ENCODE peak calls at places on chromosomes 6 and 20, in eight cellular contexts. L is neural progenitor cell, H is GM23248, F is SK-N-SH, Z is HCT116, O is OCI-LY7, G is hepatocyte, A is MM.1S. E is an unnamed sample.

GRCh38 chr6:105112577-105112976 is 67.2 kb downstream of the POPDC3 start:
- DNase-seq in O (no peak), H (peak; percentile 14), A (peak; percentile 7), G (no peak), Z (no peak), F (no peak), L (no peak), E (no peak)

GRCh38 chr6:35686441-35686840 is 2.3 kb downstream of the FKBP5 start:
- DNase-seq in L (no peak), Z (no peak), O (no peak), H (no peak), A (no peak), F (no peak), G (no peak), E (no peak)

GRCh38 chr6:137868721-137869631 is 1.9 kb downstream of the TNFAIP3 start:
- DNase-seq in O (peak; percentile 30), L (no peak), Z (no peak), G (no peak), A (no peak), F (no peak), H (no peak), E (peak; percentile 14)

GRCh38 chr6:11215773-11216172 is 16.7 kb downstream of the NEDD9 start:
- DNase-seq in Z (no peak), L (peak; percentile 48), H (no peak), F (no peak), A (no peak), G (no peak), O (no peak), E (no peak)

GRCh38 chr20:20022498-20022897 is 5.3 kb downstream of the NAA20 start:
- DNase-seq in H (no peak), Z (no peak), L (no peak), G (no peak), F (no peak), O (no peak), A (peak; percentile 85), E (no peak)

GRCh38 chr6:35048031-35048613 is 93.0 kb downstream of the TCP11 start:
- DNase-seq in F (peak; percentile 19), A (no peak), H (peak; percentile 64), L (peak; percentile 84), Z (no peak), G (peak; percentile 32), O (no peak), E (no peak)

GRCh38 chr6:157574851-157575424 is 193.9 kb downstream of the ZDHHC14 start:
- DNase-seq in L (no peak), O (no peak), A (no peak), F (no peak), G (no peak), H (no peak), Z (no peak), E (no peak)

GRCh38 chr6:42933195-42933594 is 3.9 kb downstream of the CNPY3 start:
- DNase-seq in F (no peak), H (no peak), A (no peak), O (no peak), L (no peak), G (no peak), Z (no peak), E (no peak)

GRCh38 chr6:32087574-32088486 is 21.3 kb downstream of the TNXB start:
- DNase-seq in L (peak; percentile 94), G (peak; percentile 96), A (peak; percentile 49), O (peak; percentile 82), Z (peak; percentile 81), F (peak; percentile 81), H (no peak), E (peak; percentile 88)

GRCh38 chr6:100889351-100889750 is 8.2 kb upstream of the ASCC3 start:
- DNase-seq in F (no peak), G (no peak), O (no peak), A (no peak), H (no peak), L (no peak), Z (no peak), E (no peak)

GRCh38 chr6:55772730-55773129 is 102.7 kb downstream of the BMP5 start:
- DNase-seq in L (no peak), F (no peak), O (no peak), Z (no peak), A (no peak), G (no peak), H (no peak), E (peak; percentile 53)

GRCh38 chr6:193773-194310 is 98.4 kb upstream of the DUSP22 start:
- DNase-seq in G (no peak), A (peak; percentile 74), L (no peak), O (peak; percentile 72), Z (no peak), H (no peak), F (no peak), E (no peak)

GRCh38 chr20:25084616-25085187 is 2.8 kb upstream of the VSX1 start:
- DNase-seq in H (no peak), F (no peak), O (no peak), L (peak; percentile 50), Z (no peak), A (no peak), G (no peak), E (no peak)

GRCh38 chr6:54335871-54336270 is 27.6 kb downstream of the TINAG start:
- DNase-seq in L (no peak), F (peak; percentile 0), G (peak; percentile 52), H (peak; percentile 92), Z (peak; percentile 78), A (no peak), O (no peak), E (peak; percentile 95)

GRCh38 chr6:68575765-68576439 is 59.2 kb upstream of the ADGRB3 start:
- DNase-seq in L (peak; percentile 63), Z (no peak), G (peak; percentile 50), A (peak; percentile 75), O (no peak), H (no peak), F (no peak), E (peak; percentile 33)

GRCh38 chr6:75830959-75831885 is 82.2 kb downstream of the MYO6 start:
- DNase-seq in O (no peak), A (no peak), L (no peak), G (no peak), H (peak; percentile 93), Z (no peak), F (no peak), E (no peak)

GRCh38 chr20:8447262-8448120 is 315.4 kb downstream of the PLCB1 start:
- DNase-seq in A (no peak), F (no peak), O (no peak), H (no peak), Z (no peak), G (no peak), L (no peak), E (no peak)

GRCh38 chr6:37680668-37681067 is 17.0 kb downstream of the MDGA1 start:
- DNase-seq in L (no peak), A (no peak), G (no peak), Z (no peak), F (no peak), H (no peak), O (no peak), E (no peak)

GRCh38 chr20:49868538-49868937 is 46.8 kb downstream of the SPATA2 start:
- DNase-seq in O (no peak), G (no peak), H (no peak), L (no peak), A (no peak), Z (no peak), F (no peak), E (no peak)

GRCh38 chr6:105786890-105787655 is 299.1 kb upstream of the PRDM1 start:
- DNase-seq in H (no peak), G (no peak), Z (no peak), L (no peak), O (no peak), F (no peak), A (peak; percentile 82), E (no peak)

GRCh38 chr6:17267586-17267985 is 13.6 kb upstream of the RBM24 start:
- DNase-seq in F (no peak), L (no peak), Z (no peak), O (no peak), G (no peak), A (no peak), H (peak; percentile 12), E (no peak)

GRCh38 chr6:15619330-15619729 is 43.5 kb downstream of the DTNBP1 start:
- DNase-seq in Z (no peak), A (no peak), L (no peak), O (no peak), G (no peak), F (no peak), H (no peak), E (no peak)
- H3K9me3 ChIP-seq in Z (no peaks in the 10 kb centered on the region), A (no peaks in the 10 kb centered on the region), L (no peaks in the 10 kb centered on the region), O (no peaks in the 10 kb centered on the region), G (no peaks in the 10 kb centered on the region), F (no peaks in the 10 kb centered on the region), H (no peaks in the 10 kb centered on the region), E (no peaks in the 10 kb centered on the region)

GRCh38 chr20:36312724-36313441 is 6.7 kb downstream of the DLGAP4 start:
- DNase-seq in O (no peak), A (no peak), Z (no peak), H (no peak), G (peak; percentile 2), F (no peak), L (no peak), E (no peak)
- TF ChIP-seq EZH2phosphoT487 in O (no peak), A (no peak), Z (no peak), H (no peak), G (no peak), F (no peak), L (no peak), E (no peak)

DNA sequence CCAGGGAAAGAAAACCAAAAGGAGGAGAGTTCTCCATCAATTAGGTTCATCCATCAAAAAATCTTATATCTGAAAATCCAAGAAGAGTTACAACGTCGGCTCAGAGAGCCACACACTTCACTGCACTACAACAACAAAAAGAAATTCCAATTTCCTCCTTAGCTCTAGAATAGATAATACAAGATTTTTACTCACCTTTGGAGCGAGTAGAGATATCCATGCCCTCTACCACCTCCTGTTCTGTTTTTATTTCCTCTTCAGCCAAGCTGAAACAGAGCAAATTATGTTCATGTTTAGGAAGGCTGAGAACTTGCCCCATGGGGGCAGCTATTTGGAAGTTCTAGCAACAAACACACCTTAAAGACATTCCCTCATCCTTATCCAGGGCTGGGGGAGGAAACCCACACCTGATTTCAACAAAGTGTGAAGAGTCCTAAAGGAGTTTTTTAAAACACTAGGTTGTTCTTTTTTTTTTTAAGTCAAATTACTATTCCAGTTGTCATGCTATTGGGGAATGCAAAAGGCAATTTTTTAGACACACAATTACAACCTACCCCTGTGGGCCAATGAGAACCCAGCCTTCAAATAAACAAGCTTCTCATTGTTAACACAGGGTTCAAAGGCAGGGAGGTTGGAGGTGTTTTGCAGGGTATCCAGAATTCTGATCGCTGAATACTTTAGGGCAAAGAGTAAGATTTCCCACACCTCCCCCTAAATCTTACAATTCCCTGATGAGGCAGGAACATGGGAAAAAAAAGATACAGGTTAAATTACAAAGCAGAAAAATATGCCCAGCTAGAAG is 8.6 kb downstream of the ZMYND8 start:
- DNase-seq in O (no peak), L (no peak), G (no peak), A (no peak), Z (no peak), F (no peak), H (no peak), E (no peak)
- H3K27ac ChIP-seq in O (no peak overlapping the region), L (peak overlapping the region; percentile 98), G (peak overlapping the region; percentile 100), A (no peak overlapping the region), Z (no peak overlapping the region), F (peak overlapping the region; percentile 97), H (no peak overlapping the region), E (no peak overlapping the region)

GRCh38 chr20:31236953-31237352 is 20.5 kb upstream of the DEFB115 start:
- DNase-seq in H (no peak), Z (no peak), A (no peak), G (no peak), O (no peak), F (no peak), L (no peak), E (no peak)
- H3K9me3 ChIP-seq in H (peaks cover 4% of the 10 kb centered on the region), Z (peaks cover 96% of the 10 kb centered on the region), A (no peaks in the 10 kb centered on the region), G (peaks cover 54% of the 10 kb centered on the region), O (peaks cover 75% of the 10 kb centered on the region), F (no peaks in the 10 kb centered on the region), L (peaks cover 79% of the 10 kb centered on the region), E (peaks cover 90% of the 10 kb centered on the region)

GRCh38 chr6:20332441-20333006 is 69.2 kb upstream of the E2F3 start:
- DNase-seq in Z (no peak), F (no peak), L (no peak), G (no peak), A (no peak), O (no peak), H (no peak), E (no peak)
- TF ChIP-seq EZH2phosphoT487 in Z (no peak), F (no peak), L (no peak), G (no peak), A (no peak), O (no peak), H (no peak), E (no peak)

E was measured in PC-3.